ENCODE peak calls at places on chromosomes 3 and 15, in four cellular contexts. One of them, this sample, is unnamed.

GRCh38 chr3:131386429-131386926 is 4.9 kb downstream of the NUDT16 start:
- DNase-seq in NT2/D1: no peak
- DNase-seq in neuronal stem cell: no peak
- DNase-seq in BE2C: no peak
- DNase-seq in this sample: no peak

GRCh38 chr3:10244004-10244403 is 4.3 kb upstream of the TATDN2 start:
- DNase-seq in NT2/D1: no peak
- DNase-seq in neuronal stem cell: no peak
- DNase-seq in BE2C: no peak
- DNase-seq in this sample: no peak

GRCh38 chr3:5126586-5126985 is 4.5 kb downstream of the ARL8B start:
- DNase-seq in NT2/D1: no peak
- DNase-seq in neuronal stem cell: no peak
- DNase-seq in BE2C: no peak
- DNase-seq in this sample: no peak

GRCh38 chr3:128761392-128761791 is 35.4 kb downstream of the RAB7A start:
- DNase-seq in NT2/D1: no peak
- DNase-seq in neuronal stem cell: no peak
- DNase-seq in BE2C: no peak
- DNase-seq in this sample: no peak

GRCh38 chr3:88912294-88913014 is 195.0 kb upstream of the EPHA3 start:
- DNase-seq in NT2/D1: peak; percentile 80
- DNase-seq in neuronal stem cell: peak; percentile 90
- DNase-seq in BE2C: no peak
- DNase-seq in this sample: no peak

GRCh38 chr3:23490459-23490858 is 287.3 kb downstream of the UBE2E2 start:
- DNase-seq in NT2/D1: no peak
- DNase-seq in neuronal stem cell: no peak
- DNase-seq in BE2C: no peak
- DNase-seq in this sample: no peak

GRCh38 chr15:67783303-67783702 is 42.0 kb upstream of the SKOR1 start:
- DNase-seq in NT2/D1: no peak
- DNase-seq in neuronal stem cell: no peak
- DNase-seq in BE2C: no peak
- DNase-seq in this sample: peak; percentile 56

GRCh38 chr15:71333839-71334238 is 218.6 kb downstream of the THSD4 start:
- DNase-seq in NT2/D1: no peak
- DNase-seq in neuronal stem cell: no peak
- DNase-seq in BE2C: no peak
- DNase-seq in this sample: no peak

GRCh38 chr15:70669006-70669602 is 94.3 kb downstream of the UACA start:
- DNase-seq in NT2/D1: peak; percentile 16
- DNase-seq in neuronal stem cell: no peak
- DNase-seq in BE2C: no peak
- DNase-seq in this sample: no peak

GRCh38 chr15:32651229-32651837 is 9.8 kb downstream of the SCG5 start:
- DNase-seq in NT2/D1: no peak
- DNase-seq in neuronal stem cell: peak; percentile 26
- DNase-seq in BE2C: peak; percentile 70
- DNase-seq in this sample: no peak

GRCh38 chr3:110344897-110345767 is 726.5 kb upstream of the NECTIN3 start:
- DNase-seq in NT2/D1: no peak
- DNase-seq in neuronal stem cell: no peak
- DNase-seq in BE2C: no peak
- DNase-seq in this sample: no peak

GRCh38 chr3:77825045-77825827 is 785.3 kb downstream of the ROBO2 start:
- DNase-seq in NT2/D1: no peak
- DNase-seq in neuronal stem cell: no peak
- DNase-seq in BE2C: peak; percentile 9
- DNase-seq in this sample: no peak

GRCh38 chr3:78645628-78646310 is 1122.0 kb downstream of the ROBO1 start:
- DNase-seq in NT2/D1: peak; percentile 81
- DNase-seq in neuronal stem cell: peak; percentile 63
- DNase-seq in BE2C: no peak
- DNase-seq in this sample: no peak

GRCh38 chr15:31352911-31353811 is 26.5 kb downstream of the KLF13 start:
- DNase-seq in NT2/D1: no peak
- DNase-seq in neuronal stem cell: no peak
- DNase-seq in BE2C: peak; percentile 60
- DNase-seq in this sample: peak; percentile 59

GRCh38 chr3:55357796-55358195 is 129.3 kb downstream of the WNT5A start:
- DNase-seq in NT2/D1: no peak
- DNase-seq in neuronal stem cell: no peak
- DNase-seq in BE2C: no peak
- DNase-seq in this sample: no peak

GRCh38 chr15:64462492-64462891 is 2.1 kb downstream of the ZNF609 start:
- DNase-seq in NT2/D1: no peak
- DNase-seq in neuronal stem cell: no peak
- DNase-seq in BE2C: no peak
- DNase-seq in this sample: no peak

GRCh38 chr3:73680696-73681095 is 56.0 kb upstream of the PDZRN3 start:
- DNase-seq in NT2/D1: no peak
- DNase-seq in neuronal stem cell: no peak
- DNase-seq in BE2C: no peak
- DNase-seq in this sample: no peak

GRCh38 chr3:78281381-78281780 is 1241.5 kb downstream of the ROBO2 start:
- DNase-seq in NT2/D1: no peak
- DNase-seq in neuronal stem cell: no peak
- DNase-seq in BE2C: peak; percentile 15
- DNase-seq in this sample: no peak

GRCh38 chr3:43286886-43287301 is 554 bp downstream of the SNRK start:
- DNase-seq in NT2/D1: no peak
- DNase-seq in neuronal stem cell: no peak
- DNase-seq in BE2C: peak; percentile 23
- DNase-seq in this sample: no peak

GRCh38 chr15:69762373-69763148 is 309.9 kb downstream of the RPLP1 start:
- DNase-seq in NT2/D1: no peak
- DNase-seq in neuronal stem cell: no peak
- DNase-seq in BE2C: no peak
- DNase-seq in this sample: no peak

DNA sequence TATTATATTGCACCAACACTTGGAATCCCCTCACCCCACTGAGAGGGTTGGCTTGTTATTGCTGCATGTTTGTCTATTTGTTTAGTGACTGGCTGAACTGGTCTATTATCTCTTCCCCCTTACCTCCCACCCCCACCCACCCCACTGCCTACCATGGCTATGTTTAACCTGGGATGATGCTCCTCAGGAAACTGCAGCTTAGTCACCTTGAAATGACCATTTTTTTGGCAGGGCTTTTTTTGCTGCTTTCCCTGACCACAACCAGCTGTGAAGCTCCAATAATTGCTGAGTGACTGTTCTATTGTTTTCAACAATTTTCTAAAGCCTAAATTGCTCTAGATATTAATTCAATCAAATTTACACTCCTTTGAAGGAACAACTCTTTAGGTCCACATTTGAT is 137.9 kb upstream of the CADM2 start:
- DNase-seq in NT2/D1: no peak
- DNase-seq in neuronal stem cell: no peak
- DNase-seq in BE2C: no peak
- DNase-seq in this sample: no peak
- H3K4me1 ChIP-seq in NT2/D1: no peaks in the 10 kb centered on the region
- H3K4me1 ChIP-seq in neuronal stem cell: no peaks in the 10 kb centered on the region
- H3K4me1 ChIP-seq in BE2C: no peaks in the 10 kb centered on the region
- H3K4me1 ChIP-seq in this sample: no peaks in the 10 kb centered on the region

GRCh38 chr3:57862894-57863293 is 106.8 kb downstream of the SLMAP start:
- DNase-seq in NT2/D1: no peak
- DNase-seq in neuronal stem cell: no peak
- DNase-seq in BE2C: no peak
- DNase-seq in this sample: no peak

GRCh38 chr3:57863380-57863779 is 107.3 kb downstream of the SLMAP start:
- DNase-seq in NT2/D1: no peak
- DNase-seq in neuronal stem cell: no peak
- DNase-seq in BE2C: no peak
- DNase-seq in this sample: no peak

GRCh38 chr3:57864853-57865252 is 108.7 kb downstream of the SLMAP start:
- DNase-seq in NT2/D1: peak; percentile 3
- DNase-seq in neuronal stem cell: no peak
- DNase-seq in BE2C: no peak
- DNase-seq in this sample: no peak
- H3K36me3 ChIP-seq in NT2/D1: peaks cover 58% of the 10 kb centered on the region
- H3K36me3 ChIP-seq in neuronal stem cell: peaks cover 62% of the 10 kb centered on the region
- H3K36me3 ChIP-seq in BE2C: no peaks in the 10 kb centered on the region
- H3K36me3 ChIP-seq in this sample: no peaks in the 10 kb centered on the region

GRCh38 chr15:27985099-27985498 is 114.0 kb downstream of the OCA2 start:
- DNase-seq in NT2/D1: no peak
- DNase-seq in neuronal stem cell: no peak
- DNase-seq in BE2C: no peak
- DNase-seq in this sample: no peak

GRCh38 chr15:27989428-27989827 is 109.7 kb downstream of the OCA2 start:
- DNase-seq in NT2/D1: no peak
- DNase-seq in neuronal stem cell: no peak
- DNase-seq in BE2C: no peak
- DNase-seq in this sample: no peak

GRCh38 chr15:27977656-27978055 is 121.5 kb downstream of the OCA2 start:
- DNase-seq in NT2/D1: no peak
- DNase-seq in neuronal stem cell: no peak
- DNase-seq in BE2C: no peak
- DNase-seq in this sample: no peak

DNA sequence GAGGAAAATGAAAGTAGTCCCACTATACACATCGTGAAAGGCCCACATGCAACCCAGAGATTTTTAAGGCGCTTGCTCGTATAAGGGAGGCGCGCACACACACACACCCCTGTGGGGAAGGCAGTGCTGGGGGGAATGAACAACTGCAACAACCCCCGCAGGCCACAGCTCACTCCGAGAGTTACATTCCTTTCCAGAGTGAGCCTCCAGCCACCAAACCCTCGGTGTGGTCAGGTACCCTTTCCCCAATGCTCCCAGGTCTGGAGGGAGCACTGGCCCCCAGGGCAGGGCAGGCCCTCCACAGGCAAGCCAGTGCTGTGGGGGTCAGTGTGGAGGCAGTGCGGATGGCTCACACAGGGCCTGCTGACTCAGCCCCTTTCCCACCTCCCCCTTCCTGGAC is 115.6 kb downstream of the OCA2 start:
- DNase-seq in NT2/D1: no peak
- DNase-seq in neuronal stem cell: no peak
- DNase-seq in BE2C: no peak
- DNase-seq in this sample: no peak
- H3K4me1 ChIP-seq in NT2/D1: no peaks in the 10 kb centered on the region
- H3K4me1 ChIP-seq in neuronal stem cell: peaks cover 5% of the 10 kb centered on the region
- H3K4me1 ChIP-seq in BE2C: no peaks in the 10 kb centered on the region
- H3K4me1 ChIP-seq in this sample: no peaks in the 10 kb centered on the region

GRCh38 chr3:14541646-14542045 is 1.5 kb upstream of the GRIP2 start:
- DNase-seq in NT2/D1: no peak
- DNase-seq in neuronal stem cell: no peak
- DNase-seq in BE2C: no peak
- DNase-seq in this sample: no peak

GRCh38 chr3:14545251-14545635 is 5.1 kb upstream of the GRIP2 start:
- DNase-seq in NT2/D1: no peak
- DNase-seq in neuronal stem cell: no peak
- DNase-seq in BE2C: no peak
- DNase-seq in this sample: no peak

GRCh38 chr3:14542656-14543055 is 2.5 kb upstream of the GRIP2 start:
- DNase-seq in NT2/D1: no peak
- DNase-seq in neuronal stem cell: no peak
- DNase-seq in BE2C: no peak
- DNase-seq in this sample: no peak

GRCh38 chr3:14544282-14545250 is 4.4 kb upstream of the GRIP2 start:
- DNase-seq in NT2/D1: no peak
- DNase-seq in neuronal stem cell: no peak
- DNase-seq in BE2C: no peak
- DNase-seq in this sample: no peak

DNA sequence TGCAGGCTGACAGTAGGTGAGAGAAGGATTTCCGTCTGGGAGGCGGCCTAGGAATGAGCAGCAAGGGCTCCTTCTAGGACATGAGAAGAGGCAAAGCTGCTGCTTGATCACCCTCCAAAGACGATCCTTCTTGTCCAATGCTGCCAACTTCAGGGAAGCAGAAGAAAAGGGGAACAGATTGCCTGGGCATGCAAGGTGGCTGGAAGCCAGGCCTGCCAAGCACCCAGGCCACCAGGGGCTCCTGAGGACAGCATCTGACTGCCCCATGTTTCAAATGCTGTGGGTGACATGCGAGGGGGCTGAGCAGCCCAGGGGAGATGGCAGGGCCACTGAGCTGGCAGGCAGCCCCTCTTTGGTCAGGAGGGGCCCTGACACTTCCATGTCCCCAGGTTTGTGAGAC is 3.3 kb upstream of the GRIP2 start:
- DNase-seq in NT2/D1: no peak
- DNase-seq in neuronal stem cell: no peak
- DNase-seq in BE2C: no peak
- DNase-seq in this sample: no peak
- H3K36me3 ChIP-seq in NT2/D1: no peaks in the 10 kb centered on the region
- H3K36me3 ChIP-seq in neuronal stem cell: no peaks in the 10 kb centered on the region
- H3K36me3 ChIP-seq in BE2C: no peaks in the 10 kb centered on the region
- H3K36me3 ChIP-seq in this sample: no peaks in the 10 kb centered on the region

GRCh38 chr3:125050486-125051172 is 5.2 kb downstream of the HEG1 start:
- DNase-seq in NT2/D1: no peak
- DNase-seq in neuronal stem cell: no peak
- DNase-seq in BE2C: no peak
- DNase-seq in this sample: no peak
- H3K4me1 ChIP-seq in NT2/D1: peaks cover 8% of the 10 kb centered on the region
- H3K4me1 ChIP-seq in neuronal stem cell: peaks cover 22% of the 10 kb centered on the region
- H3K4me1 ChIP-seq in BE2C: peaks cover 3% of the 10 kb centered on the region
- H3K4me1 ChIP-seq in this sample: peaks cover 39% of the 10 kb centered on the region

GRCh38 chr15:41562784-41563198 is 3.8 kb downstream of the TYRO3 start:
- DNase-seq in NT2/D1: no peak
- DNase-seq in neuronal stem cell: peak; percentile 32
- DNase-seq in BE2C: no peak
- DNase-seq in this sample: no peak
- H3K36me3 ChIP-seq in NT2/D1: peaks cover 56% of the 10 kb centered on the region
- H3K36me3 ChIP-seq in neuronal stem cell: peaks cover 48% of the 10 kb centered on the region
- H3K36me3 ChIP-seq in BE2C: peaks cover 10% of the 10 kb centered on the region
- H3K36me3 ChIP-seq in this sample: no peaks in the 10 kb centered on the region

GRCh38 chr3:157154563-157155333 is 5.2 kb downstream of the CCNL1 start:
- DNase-seq in NT2/D1: no peak
- DNase-seq in neuronal stem cell: no peak
- DNase-seq in BE2C: no peak
- DNase-seq in this sample: no peak
- H3K4me1 ChIP-seq in NT2/D1: no peaks in the 10 kb centered on the region
- H3K4me1 ChIP-seq in neuronal stem cell: peaks cover 4% of the 10 kb centered on the region
- H3K4me1 ChIP-seq in BE2C: peaks cover 8% of the 10 kb centered on the region
- H3K4me1 ChIP-seq in this sample: peaks cover 46% of the 10 kb centered on the region

DNA sequence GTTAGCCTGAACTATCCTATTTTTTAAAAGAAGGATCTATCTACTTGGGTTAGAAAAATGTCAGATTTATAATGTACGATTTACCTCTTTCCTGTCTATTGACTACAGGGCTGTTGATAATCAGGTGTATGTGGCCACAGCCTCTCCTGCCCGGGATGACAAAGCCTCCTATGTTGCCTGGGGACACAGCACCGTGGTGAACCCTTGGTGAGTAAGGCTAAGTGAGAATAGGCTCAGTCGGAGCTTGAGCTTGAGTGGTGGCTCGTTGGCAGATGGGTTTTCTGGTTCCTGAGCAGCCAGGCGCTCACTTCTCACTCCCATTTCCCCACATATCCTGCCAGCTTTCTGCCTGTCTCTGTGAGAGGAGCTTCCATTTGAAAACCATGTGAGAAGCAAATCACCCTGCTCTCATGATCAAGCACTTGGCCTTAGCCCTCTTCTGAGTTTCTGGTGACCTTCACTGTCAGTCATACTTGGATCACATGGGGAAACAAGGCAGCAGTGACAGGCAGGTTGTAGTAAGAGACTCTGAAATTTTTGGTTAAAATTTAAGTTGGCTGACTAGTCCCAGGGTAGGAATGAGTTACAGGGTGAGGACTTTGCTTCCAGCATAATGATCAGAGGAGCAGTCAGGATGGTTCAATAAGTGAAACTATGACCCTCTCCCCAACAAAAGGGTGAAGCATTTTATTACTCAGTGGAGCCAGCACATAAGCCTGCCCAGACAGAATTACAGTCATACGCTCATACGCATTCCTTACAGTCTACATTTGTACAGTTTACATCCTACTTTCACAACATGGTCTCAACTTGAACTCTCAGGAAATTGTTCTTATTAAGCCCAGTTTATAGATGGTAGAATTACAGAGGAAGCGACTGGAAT is 18.0 kb downstream of the NIT2 start:
- DNase-seq in NT2/D1: no peak
- DNase-seq in neuronal stem cell: no peak
- DNase-seq in BE2C: no peak
- DNase-seq in this sample: no peak
- H3K36me3 ChIP-seq in NT2/D1: peaks cover 68% of the 10 kb centered on the region
- H3K36me3 ChIP-seq in neuronal stem cell: peaks cover 76% of the 10 kb centered on the region
- H3K36me3 ChIP-seq in BE2C: peaks cover 19% of the 10 kb centered on the region
- H3K36me3 ChIP-seq in this sample: peaks cover 64% of the 10 kb centered on the region

This sample was measured in naive thymus-derived CD4-positive, alpha-beta T cell.